ENCODE peak calls at places on chromosomes 16 and 17, in six cellular contexts. U is mesenchymal stem cell, H is mesendoderm, D is H1, C is IMR-90, Y is neuronal stem cell. F is an unnamed sample.

GRCh38 chr16:1749152-1750117 is 21.9 kb downstream of the NME3 start:
- DNase-seq in U (no peak), H (no peak), D (no peak), C (peak), Y (no peak), F (no peak)

GRCh38 chr16:72999541-73000019 is 48.3 kb downstream of the ZFHX3 start:
- DNase-seq in U (no peak), H (no peak), D (no peak), C (no peak), Y (no peak), F (no peak)

GRCh38 chr17:47907932-47908562 is 12.0 kb downstream of the SP2 start:
- DNase-seq in U (no peak), H (no peak), D (no peak), C (no peak), Y (no peak), F (no peak)

GRCh38 chr16:28163699-28164584 is 47.8 kb downstream of the XPO6 start:
- DNase-seq in U (peak), H (peak), D (no peak), C (peak), Y (no peak), F (no peak)

GRCh38 chr17:37829446-37830142 is 84.7 kb upstream of the HNF1B start:
- DNase-seq in U (no peak), H (no peak), D (no peak), C (no peak), Y (no peak), F (no peak)

GRCh38 chr17:49715221-49715620 is 7.5 kb upstream of the SLC35B1 start:
- DNase-seq in U (no peak), H (no peak), D (no peak), C (no peak), Y (no peak), F (no peak)

GRCh38 chr16:15916323-15916722 is 27.9 kb upstream of the CEP20 start:
- DNase-seq in U (no peak), H (no peak), D (no peak), C (no peak), Y (no peak), F (no peak)

GRCh38 chr17:81090361-81091133 is 55.6 kb downstream of the BAIAP2 start:
- DNase-seq in U (peak), H (peak), D (peak), C (no peak), Y (no peak), F (peak)

GRCh38 chr17:49358638-49359247 is 3.3 kb downstream of the ZNF652 start:
- DNase-seq in U (peak), H (no peak), D (no peak), C (no peak), Y (no peak), F (no peak)

GRCh38 chr16:81526935-81527334 is 82.3 kb downstream of the CMIP start:
- DNase-seq in U (no peak), H (no peak), D (no peak), C (peak), Y (no peak), F (no peak)

GRCh38 chr17:60102632-60103047 is 23.9 kb upstream of the HEATR6 start:
- DNase-seq in U (peak), H (no peak), D (no peak), C (peak), Y (no peak), F (peak)

GRCh38 chr16:68298907-68299515 is 11.7 kb downstream of the SLC7A6OS start:
- DNase-seq in U (peak), H (peak), D (no peak), C (peak), Y (no peak), F (no peak)

GRCh38 chr16:55949518-55949917 is 74.3 kb upstream of the CES5A start:
- DNase-seq in U (peak), H (no peak), D (no peak), C (peak), Y (no peak), F (peak)

GRCh38 chr17:1649844-1650409 is at the start of gene RILP:
- DNase-seq in U (no peak), H (peak), D (peak), C (no peak), Y (no peak), F (peak)

GRCh38 chr16:5490499-5490898 is 392.9 kb upstream of the EEF2KMT start:
- DNase-seq in U (no peak), H (peak), D (peak), C (no peak), Y (peak), F (no peak)

GRCh38 chr17:68684860-68685493 is 83.8 kb upstream of the FAM20A start:
- DNase-seq in U (no peak), H (no peak), D (no peak), C (no peak), Y (no peak), F (no peak)

GRCh38 chr16:19223235-19223847 is 55.3 kb downstream of the SYT17 start:
- DNase-seq in U (no peak), H (peak), D (peak), C (peak), Y (peak), F (no peak)

GRCh38 chr17:39450847-39451581 is at the start of gene MED1:
- DNase-seq in U (peak), H (peak), D (peak), C (peak), Y (peak), F (peak)

GRCh38 chr16:84087461-84088151 is 29.1 kb downstream of the MBTPS1 start:
- DNase-seq in U (no peak), H (no peak), D (no peak), C (no peak), Y (no peak), F (no peak)

GRCh38 chr17:50774225-50774803 is 7.0 kb upstream of the ANKRD40CL start:
- DNase-seq in U (no peak), H (peak), D (no peak), C (no peak), Y (no peak), F (no peak)

GRCh38 chr16:2033057-2033911 is 6.6 kb downstream of the NHERF2 start:
- DNase-seq in U (peak), H (peak), D (peak), C (peak), Y (no peak), F (no peak)

GRCh38 chr16:29904947-29905346 is 4.7 kb downstream of the ASPHD1 start:
- DNase-seq in U (no peak), H (no peak), D (no peak), C (no peak), Y (no peak), F (no peak)

GRCh38 chr17:49259663-49260010 is 29.1 kb upstream of the PHOSPHO1 start:
- DNase-seq in U (no peak), H (no peak), D (no peak), C (no peak), Y (no peak), F (no peak)

GRCh38 chr16:81471882-81472281 is 27.3 kb downstream of the CMIP start:
- DNase-seq in U (no peak), H (no peak), D (no peak), C (no peak), Y (no peak), F (no peak)

DNA sequence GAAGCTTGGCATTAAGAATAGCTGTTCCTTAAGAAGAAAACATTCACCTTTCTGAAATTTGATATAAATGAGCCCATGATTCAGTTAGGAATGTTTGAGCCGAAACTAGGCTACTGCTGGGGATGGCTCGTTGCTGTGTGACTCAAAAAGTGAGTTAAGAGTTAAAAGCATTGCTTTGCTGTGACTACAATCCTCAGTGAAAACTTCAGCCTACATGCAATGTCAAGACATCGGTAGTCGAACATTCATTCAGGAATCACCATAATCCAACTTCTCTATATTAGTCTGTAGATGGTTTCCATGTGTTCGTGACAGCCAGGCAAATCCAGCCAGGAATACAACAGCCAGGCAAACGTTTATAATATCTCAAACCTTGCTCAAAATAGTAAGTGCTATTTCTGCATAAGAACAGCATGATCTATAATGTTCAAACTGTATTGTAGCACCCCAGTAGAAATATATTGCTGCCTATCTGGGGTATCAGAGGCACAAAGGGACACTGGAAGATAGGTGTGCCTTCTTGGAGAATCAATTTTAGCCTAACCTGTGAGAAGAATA is 1225.1 kb downstream of the CDH8 start:
- DNase-seq in U (no peak), H (peak), D (no peak), C (no peak), Y (no peak), F (no peak)
- H3K23ac ChIP-seq in U (no peak), H (no peak), D (no peak), C (no peak), Y (no peak), F (no peak)

DNA sequence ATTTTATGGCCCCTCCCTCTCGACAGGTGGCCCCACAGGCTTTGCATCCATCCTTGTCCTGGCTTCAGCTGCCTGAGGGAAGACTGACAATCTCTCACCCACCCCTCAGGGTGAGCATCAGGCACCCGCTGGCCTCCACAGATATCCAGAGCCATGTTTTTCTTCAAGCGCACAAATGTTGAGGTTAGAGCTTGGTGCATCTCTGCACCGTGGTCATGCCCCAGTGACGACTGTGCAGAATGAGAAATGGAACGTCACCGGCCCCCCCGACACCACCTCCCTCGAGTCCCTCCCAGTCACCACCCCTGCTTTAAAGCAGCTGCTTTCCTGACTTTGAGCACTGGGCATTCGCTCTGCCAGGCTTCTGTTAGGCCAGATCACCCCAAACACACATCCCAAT is 19.8 kb upstream of the TIMP2 start:
- DNase-seq in U (no peak), H (no peak), D (no peak), C (no peak), Y (no peak), F (no peak)
- H3K23ac ChIP-seq in U (no peak), H (no peak), D (no peak), C (no peak), Y (no peak), F (no peak)

GRCh38 chr17:58336456-58337094 is 8.0 kb upstream of the TSPOAP1 start:
- DNase-seq in U (no peak), H (no peak), D (no peak), C (peak), Y (no peak), F (no peak)

GRCh38 chr17:58337126-58337599 is 8.6 kb upstream of the TSPOAP1 start:
- DNase-seq in U (no peak), H (peak), D (no peak), C (peak), Y (no peak), F (no peak)

GRCh38 chr17:58338454-58338841 is 9.9 kb upstream of the TSPOAP1 start:
- DNase-seq in U (no peak), H (no peak), D (no peak), C (no peak), Y (no peak), F (no peak)

GRCh38 chr17:58338907-58339774 is 10.5 kb upstream of the TSPOAP1 start:
- DNase-seq in U (peak), H (peak), D (peak), C (peak), Y (no peak), F (no peak)

GRCh38 chr17:58337600-58338453 is 9.2 kb upstream of the TSPOAP1 start:
- DNase-seq in U (peak), H (peak), D (peak), C (peak), Y (no peak), F (peak)
- H3K23ac ChIP-seq in U (no peak), H (no peak), D (no peak), C (peak), Y (no peak), F (no peak)

GRCh38 chr17:75667825-75668224 is 687 bp downstream of the SAP30BP start:
- DNase-seq in U (no peak), H (no peak), D (no peak), C (no peak), Y (no peak), F (no peak)
- H3K23ac ChIP-seq in U (no peak), H (no peak), D (no peak), C (peak), Y (no peak), F (no peak)

GRCh38 chr17:2794116-2794803 is 2.0 kb upstream of the RAP1GAP2 start:
- DNase-seq in U (no peak), H (no peak), D (no peak), C (no peak), Y (no peak), F (no peak)

GRCh38 chr17:2792541-2793169 is 3.6 kb upstream of the RAP1GAP2 start:
- DNase-seq in U (no peak), H (no peak), D (no peak), C (no peak), Y (no peak), F (no peak)

GRCh38 chr17:2784864-2785263 is 11.4 kb upstream of the RAP1GAP2 start:
- DNase-seq in U (no peak), H (no peak), D (no peak), C (no peak), Y (no peak), F (peak)

GRCh38 chr17:2786176-2786881 is 9.9 kb upstream of the RAP1GAP2 start:
- DNase-seq in U (peak), H (peak), D (peak), C (peak), Y (peak), F (peak)

DNA sequence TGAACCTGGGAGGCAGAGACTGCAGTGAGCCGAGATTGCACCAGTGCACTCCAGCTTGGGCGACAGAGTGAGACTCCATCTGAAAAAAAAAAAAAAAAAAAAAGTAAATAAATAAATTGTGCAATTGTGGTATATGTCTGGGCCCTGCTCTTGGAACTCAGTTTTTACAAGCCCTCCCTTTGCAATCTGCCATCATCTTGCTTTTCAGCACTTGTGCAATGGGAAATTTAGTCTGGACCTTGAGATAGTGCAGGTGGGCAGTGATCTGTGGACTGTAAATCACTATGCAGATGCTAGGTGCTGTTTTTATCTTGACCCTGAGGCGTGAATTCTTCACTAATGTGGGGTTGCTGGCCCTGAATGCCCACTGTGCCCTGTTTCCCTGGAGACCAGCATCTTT is 6.5 kb upstream of the RAP1GAP2 start:
- DNase-seq in U (no peak), H (no peak), D (no peak), C (no peak), Y (no peak), F (peak)
- H3K23ac ChIP-seq in U (no peak), H (no peak), D (no peak), C (no peak), Y (no peak), F (no peak)

GRCh38 chr17:7685533-7686220 is 1.6 kb downstream of the TP53 start:
- DNase-seq in U (peak), H (peak), D (peak), C (peak), Y (no peak), F (peak)
- H3K23ac ChIP-seq in U (peak), H (no peak), D (no peak), C (peak), Y (peak), F (no peak)

DNA sequence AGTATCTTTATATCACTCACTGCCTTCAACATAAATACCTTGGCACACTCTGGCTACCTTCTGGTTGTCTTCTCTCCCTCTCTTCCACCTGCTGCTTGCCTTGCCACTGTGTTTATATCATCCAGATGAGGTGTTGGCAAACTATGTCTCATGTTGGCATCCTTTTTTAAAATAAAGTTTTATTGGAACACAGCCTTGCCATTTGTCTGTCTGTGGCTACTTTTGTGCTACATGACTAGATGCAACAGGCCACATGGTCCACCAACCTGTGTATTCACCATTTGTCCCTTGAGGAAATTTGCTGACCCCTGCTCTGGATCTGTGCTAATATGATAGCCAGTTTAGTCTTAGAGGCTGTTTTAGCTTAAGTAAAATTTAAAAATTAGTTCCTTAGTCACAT is 36.8 kb downstream of the NSRP1 start:
- DNase-seq in U (no peak), H (no peak), D (no peak), C (no peak), Y (no peak), F (no peak)
- H3K23ac ChIP-seq in U (no peak), H (no peak), D (no peak), C (no peak), Y (no peak), F (no peak)